ENCODE peak calls at places on chromosomes 4 and X, in eight cellular contexts. P is iPS DF 6.9; A is adrenal gland; V is HAP-1; N is left ventricle myocardium inferior; G is CD8-positive, alpha-beta memory T cell; E is CD4-positive, alpha-beta memory T cell; L is K562. W is an unnamed sample.

GRCh38 chr4:173919196-173919595 is 364.3 kb downstream of the FBXO8 start:
- DNase-seq in P (no peak), A (no peak), V (no peak), N (no peak), G (no peak), E (no peak), L (no peak), W (no peak)

GRCh38 chr4:111483375-111484169 is 661.7 kb upstream of the FAM241A start:
- DNase-seq in P (no peak), A (no peak), V (no peak), N (no peak), G (no peak), E (no peak), L (no peak), W (no peak)

GRCh38 chr4:61373901-61374611 is 173.9 kb downstream of the ADGRL3 start:
- DNase-seq in P (no peak), A (no peak), V (peak; percentile 93), N (no peak), G (no peak), E (no peak), L (no peak), W (no peak)

GRCh38 chr4:52643190-52643589 is 15.9 kb downstream of the USP46 start:
- DNase-seq in P (no peak), A (no peak), V (no peak), N (no peak), G (no peak), E (no peak), L (no peak), W (no peak)

GRCh38 chr4:67332627-67333026 is 212.7 kb downstream of the CENPC start:
- DNase-seq in P (peak; percentile 25), A (no peak), V (peak; percentile 30), N (no peak), G (no peak), E (no peak), L (peak; percentile 27), W (peak; percentile 54)

GRCh38 chr4:95393821-95394220 is 155.0 kb downstream of the UNC5C start:
- DNase-seq in P (no peak), A (no peak), V (peak; percentile 85), N (no peak), G (no peak), E (no peak), L (no peak), W (no peak)

GRCh38 chr4:69984030-69984443 is 11.7 kb upstream of the STATH start:
- DNase-seq in P (peak; percentile 1), A (no peak), V (no peak), N (no peak), G (no peak), E (no peak), L (no peak), W (no peak)

GRCh38 chr4:107747748-107748486 is 27.9 kb upstream of the PAPSS1 start:
- DNase-seq in P (no peak), A (no peak), V (no peak), N (no peak), G (no peak), E (no peak), L (no peak), W (no peak)

GRCh38 chr4:84498203-84499026 is 677 bp downstream of the NKX6-1 start:
- DNase-seq in P (no peak), A (no peak), V (peak; percentile 20), N (no peak), G (peak; percentile 21), E (peak; percentile 24), L (no peak), W (no peak)

GRCh38 chr4:91827914-91828313 is 475.9 kb upstream of the GRID2 start:
- DNase-seq in P (no peak), A (no peak), V (no peak), N (no peak), G (no peak), E (no peak), L (no peak), W (no peak)

GRCh38 chr4:51870441-51871188 is 27.7 kb downstream of the DCUN1D4 start:
- DNase-seq in P (no peak), A (no peak), V (no peak), N (no peak), G (no peak), E (no peak), L (no peak), W (no peak)

GRCh38 chrX:30309139-30309571 is at the start of gene NR0B1:
- DNase-seq in P (no peak), A (peak; percentile 79), V (no peak), N (no peak), G (no peak), E (no peak), L (no peak), W (no peak)

GRCh38 chr4:57109847-57110634 is at the start of gene IGFBP7:
- DNase-seq in P (no peak), A (peak; percentile 29), V (no peak), N (peak; percentile 74), G (no peak), E (no peak), L (peak; percentile 60), W (no peak)

GRCh38 chr4:181030961-181031360 is 1212.2 kb upstream of the TENM3 start:
- DNase-seq in P (no peak), A (no peak), V (no peak), N (no peak), G (no peak), E (no peak), L (no peak), W (no peak)

GRCh38 chr4:142846105-142846728 is at the start of gene INPP4B:
- DNase-seq in P (peak; percentile 7), A (peak; percentile 54), V (no peak), N (peak; percentile 53), G (peak; percentile 31), E (peak; percentile 53), L (no peak), W (no peak)

GRCh38 chrX:135421537-135421931 is 210 bp upstream of the SMIM10L2A start:
- DNase-seq in P (peak; percentile 33), A (peak; percentile 91), V (peak; percentile 91), N (peak; percentile 89), G (peak; percentile 84), E (peak; percentile 81), L (peak; percentile 96), W (peak; percentile 90)

DNA sequence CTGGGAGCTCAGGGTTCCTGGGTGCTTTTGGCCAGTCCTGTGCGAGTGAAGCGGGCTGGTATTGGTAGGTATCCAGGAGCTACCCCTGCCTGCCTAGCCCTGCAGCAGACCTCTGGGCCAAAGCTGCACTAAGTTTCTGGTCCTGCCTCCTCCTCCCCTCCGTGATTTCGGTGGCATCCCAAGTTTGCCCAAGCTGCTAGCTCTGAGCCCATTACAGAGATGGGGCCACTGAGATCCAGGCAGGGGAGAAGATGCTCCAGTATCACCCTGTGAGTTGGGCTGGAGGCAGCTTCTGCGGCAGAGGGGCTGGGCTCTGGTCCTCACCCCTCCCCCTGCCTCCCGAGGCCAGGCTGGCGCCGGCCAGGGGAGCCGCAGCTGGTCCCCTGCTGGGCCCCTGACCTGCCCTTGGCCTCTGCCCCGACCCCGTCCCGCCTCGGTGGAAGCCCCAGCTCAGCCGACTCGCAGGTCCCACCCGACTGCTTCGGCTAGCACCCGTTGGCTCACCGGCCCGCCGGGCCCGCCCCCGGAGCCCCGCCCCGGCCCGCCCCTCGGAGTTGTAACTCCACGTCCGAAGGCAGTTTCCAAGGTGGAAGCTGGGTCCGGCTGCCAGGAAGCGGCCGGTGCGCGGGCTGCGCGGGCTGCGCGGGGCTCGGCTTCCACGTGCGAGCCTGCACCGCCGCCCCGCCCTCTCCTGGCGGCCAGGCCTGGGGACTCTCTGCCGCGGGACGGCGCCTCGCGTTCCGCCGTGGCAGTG is at the start of gene DUSP9:
- DNase-seq in P (no peak), A (peak; percentile 22), V (peak; percentile 79), N (no peak), G (no peak), E (no peak), L (peak; percentile 83), W (no peak)
- H3K27me3 ChIP-seq in P (peaks cover 56% of the 10 kb centered on the region), A (peaks cover 58% of the 10 kb centered on the region), V (no peaks in the 10 kb centered on the region), N (peaks cover 73% of the 10 kb centered on the region), G (no peaks in the 10 kb centered on the region), E (peaks cover 7% of the 10 kb centered on the region), L (no peaks in the 10 kb centered on the region), W (no peaks in the 10 kb centered on the region)

GRCh38 chr4:6723851-6724250 is 7.9 kb downstream of the BLOC1S4 start:
- DNase-seq in P (no peak), A (no peak), V (no peak), N (no peak), G (no peak), E (no peak), L (no peak), W (no peak)
- H3K27me3 ChIP-seq in P (no peaks in the 10 kb centered on the region), A (no peaks in the 10 kb centered on the region), V (no peaks in the 10 kb centered on the region), N (peaks cover 2% of the 10 kb centered on the region), G (no peaks in the 10 kb centered on the region), E (no peaks in the 10 kb centered on the region), L (no peaks in the 10 kb centered on the region), W (no peaks in the 10 kb centered on the region)

GRCh38 chr4:8897768-8898167 is 26.1 kb upstream of the HMX1 start:
- DNase-seq in P (no peak), A (no peak), V (no peak), N (no peak), G (no peak), E (no peak), L (no peak), W (no peak)
- H3K27me3 ChIP-seq in P (peaks cover 32% of the 10 kb centered on the region), A (peaks cover 35% of the 10 kb centered on the region), V (peaks cover 26% of the 10 kb centered on the region), N (peaks cover 84% of the 10 kb centered on the region), G (peaks cover 4% of the 10 kb centered on the region), E (no peaks in the 10 kb centered on the region), L (no peaks in the 10 kb centered on the region), W (no peaks in the 10 kb centered on the region)

GRCh38 chr4:13527192-13527982 is 16.9 kb downstream of the NKX3-2 start:
- DNase-seq in P (no peak), A (no peak), V (no peak), N (no peak), G (no peak), E (no peak), L (peak; percentile 4), W (no peak)

GRCh38 chr4:13530823-13531608 is 13.3 kb downstream of the NKX3-2 start:
- DNase-seq in P (no peak), A (no peak), V (no peak), N (no peak), G (no peak), E (no peak), L (peak; percentile 58), W (no peak)

GRCh38 chr4:13528823-13529129 is 15.5 kb downstream of the NKX3-2 start:
- DNase-seq in P (no peak), A (no peak), V (no peak), N (no peak), G (no peak), E (no peak), L (no peak), W (no peak)

GRCh38 chr4:13527983-13528822 is 16.1 kb downstream of the NKX3-2 start:
- DNase-seq in P (no peak), A (no peak), V (no peak), N (no peak), G (no peak), E (no peak), L (peak; percentile 6), W (peak; percentile 58)

DNA sequence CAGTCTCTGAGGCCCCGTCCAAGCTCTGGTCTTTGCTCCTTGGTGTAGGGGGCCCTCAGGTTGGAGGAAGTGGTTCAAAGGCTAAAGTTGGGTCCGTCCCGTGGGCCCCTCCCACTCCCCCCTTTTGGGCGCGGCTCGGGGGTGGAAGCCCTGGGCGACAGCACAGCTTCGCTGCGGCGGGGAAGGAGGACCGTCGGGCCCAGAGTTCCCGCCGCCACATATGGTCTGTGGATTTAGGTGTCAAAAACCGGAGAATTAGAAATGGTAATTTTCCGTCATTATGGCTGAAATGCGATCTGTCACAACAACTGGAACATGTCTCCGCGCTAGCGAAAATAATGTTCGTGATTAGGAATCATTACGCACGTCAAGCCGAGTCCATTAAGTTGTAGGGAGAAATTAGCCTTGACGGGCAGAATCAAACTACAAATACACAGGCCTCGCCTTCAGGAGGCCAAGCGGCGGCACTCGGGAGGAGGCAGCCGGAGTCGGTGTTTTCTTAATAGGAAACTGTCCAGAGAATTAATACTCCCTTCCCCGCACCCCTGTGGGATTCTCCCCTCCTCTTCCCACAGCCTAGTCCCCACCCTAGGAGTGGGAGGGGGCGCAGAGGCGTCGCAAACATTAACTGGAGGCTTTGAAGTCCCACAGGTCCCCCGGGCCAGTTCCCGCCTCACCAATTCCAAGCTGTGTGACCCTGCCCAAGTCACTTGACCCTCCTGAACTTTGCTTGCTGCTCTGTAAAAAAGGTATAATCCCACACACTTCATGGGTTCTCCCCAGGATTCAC is 15.0 kb downstream of the NKX3-2 start:
- DNase-seq in P (no peak), A (no peak), V (no peak), N (no peak), G (no peak), E (no peak), L (peak; percentile 6), W (no peak)
- H3K27me3 ChIP-seq in P (peaks cover 93% of the 10 kb centered on the region), A (peaks cover 88% of the 10 kb centered on the region), V (no peaks in the 10 kb centered on the region), N (peaks cover 100% of the 10 kb centered on the region), G (peaks cover 89% of the 10 kb centered on the region), E (peaks cover 87% of the 10 kb centered on the region), L (peaks cover 2% of the 10 kb centered on the region), W (peaks cover 2% of the 10 kb centered on the region)